ENCODE peak calls at places on chromosome 6, in six cellular contexts. M, Z, I, L, J and U are unnamed samples.
A peak's percentile ranks its signal among the peaks of the same experiment; 100 is the strongest.

GRCh38 chr6:149881860-149882259 is 16.1 kb downstream of the RAET1E start:
- DNase-seq in L (no peak), Z (no peak), M (no peak), J (no peak), I (no peak), U (no peak)

GRCh38 chr6:39669117-39669690 is 56.0 kb downstream of the KIF6 start:
- DNase-seq in I (no peak), M (no peak), J (no peak), L (no peak), Z (no peak), U (no peak)

GRCh38 chr6:117440558-117441525 is 15.1 kb upstream of the ROS1 start:
- DNase-seq in Z (no peak), I (no peak), J (no peak), M (no peak), L (peak; percentile 98), U (peak; percentile 91)

GRCh38 chr6:3566812-3567211 is 110.0 kb upstream of the SLC22A23 start:
- DNase-seq in I (no peak), M (no peak), Z (no peak), J (no peak), L (peak; percentile 31), U (peak; percentile 71)

GRCh38 chr6:28356666-28357020 is 6.9 kb downstream of the ZKSCAN3 start:
- DNase-seq in J (no peak), Z (no peak), I (no peak), M (no peak), L (no peak), U (no peak)

GRCh38 chr6:157962601-157963084 is 19.0 kb upstream of the SYNJ2 start:
- DNase-seq in L (no peak), Z (no peak), M (no peak), I (no peak), J (no peak), U (no peak)

GRCh38 chr6:11615214-11615602 is 77.7 kb downstream of the TMEM170B start:
- DNase-seq in J (no peak), Z (no peak), M (no peak), I (no peak), L (no peak), U (no peak)

GRCh38 chr6:82362868-82363267 is 749 bp upstream of the TPBG start:
- DNase-seq in L (peak; percentile 74), Z (no peak), J (no peak), M (no peak), I (no peak), U (peak; percentile 76)

GRCh38 chr6:136782021-136782770 is 10.1 kb downstream of the MAP3K5 start:
- DNase-seq in L (no peak), I (no peak), J (no peak), M (no peak), Z (no peak), U (peak; percentile 53)

GRCh38 chr6:7106215-7106751 is 1.5 kb upstream of the RREB1 start:
- DNase-seq in Z (no peak), M (no peak), I (no peak), L (no peak), J (no peak), U (peak; percentile 92)

GRCh38 chr6:118652051-118652699 is 784 bp upstream of the CEP85L start:
- DNase-seq in L (no peak), I (no peak), Z (no peak), J (no peak), M (no peak), U (no peak)

GRCh38 chr6:1802495-1803395 is 193.0 kb downstream of the FOXC1 start:
- DNase-seq in I (no peak), L (no peak), Z (no peak), M (no peak), J (no peak), U (no peak)

GRCh38 chr6:148868314-148868713 is 121.5 kb downstream of the UST start:
- DNase-seq in M (no peak), L (peak; percentile 45), I (no peak), Z (no peak), J (no peak), U (peak; percentile 65)

GRCh38 chr6:7138921-7139358 is 31.2 kb downstream of the RREB1 start:
- DNase-seq in I (peak; percentile 74), Z (no peak), L (no peak), J (no peak), M (no peak), U (no peak)

GRCh38 chr6:18342223-18342622 is 44.9 kb upstream of the RNF144B start:
- DNase-seq in M (no peak), I (no peak), J (no peak), Z (no peak), L (no peak), U (no peak)

GRCh38 chr6:167580512-167580911 is 246.2 kb upstream of the AFDN start:
- DNase-seq in J (no peak), Z (no peak), M (no peak), I (no peak), L (no peak), U (no peak)

GRCh38 chr6:74074609-74075008 is 378.6 kb downstream of the CD109 start:
- DNase-seq in I (no peak), L (no peak), M (no peak), J (no peak), Z (no peak), U (no peak)

GRCh38 chr6:41200296-41200900 is 551 bp downstream of the TREML2 start:
- DNase-seq in J (no peak), Z (peak; percentile 41), I (peak; percentile 68), M (no peak), L (peak; percentile 9), U (peak; percentile 33)

GRCh38 chr6:21305827-21306469 is 287.6 kb upstream of the SOX4 start:
- DNase-seq in M (no peak), Z (no peak), J (no peak), L (peak; percentile 64), I (no peak), U (peak; percentile 68)

GRCh38 chr6:25026723-25027122 is 91.0 kb upstream of the RIPOR2 start:
- DNase-seq in L (no peak), Z (no peak), M (no peak), I (no peak), J (no peak), U (no peak)

GRCh38 chr6:82862543-82862942 is 203.1 kb downstream of the UBE3D start:
- DNase-seq in L (peak; percentile 38), J (no peak), Z (no peak), M (no peak), I (no peak), U (peak; percentile 44)

GRCh38 chr6:10528170-10528981 is 7.2 kb downstream of the GCNT2 start:
- DNase-seq in I (no peak), M (no peak), Z (peak; percentile 41), J (peak; percentile 64), L (no peak), U (peak; percentile 16)